ENCODE peak calls at places on chromosome 22, in nine cellular contexts. One of them, this sample, is unnamed. For H3K9me3, the result is how much of the 10 kb centered on the place peaks cover.

GRCh38 chr22:17871726-17872458 is 97.6 kb upstream of the BID start:
- DNase-seq in endodermal cell: no peak
- DNase-seq in sigmoid colon: no peak
- DNase-seq in HepG2: no peak
- DNase-seq in transverse colon: no peak
- DNase-seq in left ventricle myocardium inferior: peak
- DNase-seq in lower lobe of right lung: no peak
- DNase-seq in H1: no peak
- DNase-seq in Caco-2: no peak
- DNase-seq in this sample: no peak

GRCh38 chr22:30041475-30041874 is 38.8 kb upstream of the HORMAD2 start:
- DNase-seq in endodermal cell: peak
- DNase-seq in sigmoid colon: no peak
- DNase-seq in HepG2: no peak
- DNase-seq in transverse colon: no peak
- DNase-seq in left ventricle myocardium inferior: no peak
- DNase-seq in lower lobe of right lung: no peak
- DNase-seq in H1: no peak
- DNase-seq in Caco-2: no peak
- DNase-seq in this sample: no peak

GRCh38 chr22:37972527-37972926 is 11.8 kb downstream of the SOX10 start:
- DNase-seq in endodermal cell: no peak
- DNase-seq in sigmoid colon: no peak
- DNase-seq in HepG2: no peak
- DNase-seq in transverse colon: no peak
- DNase-seq in left ventricle myocardium inferior: no peak
- DNase-seq in lower lobe of right lung: no peak
- DNase-seq in H1: no peak
- DNase-seq in Caco-2: no peak
- DNase-seq in this sample: no peak

GRCh38 chr22:44683237-44683636 is 18.8 kb upstream of the PRR5 start:
- DNase-seq in endodermal cell: no peak
- DNase-seq in sigmoid colon: no peak
- DNase-seq in HepG2: no peak
- DNase-seq in transverse colon: no peak
- DNase-seq in left ventricle myocardium inferior: no peak
- DNase-seq in lower lobe of right lung: no peak
- DNase-seq in H1: no peak
- DNase-seq in Caco-2: no peak
- DNase-seq in this sample: no peak

GRCh38 chr22:37391702-37392101 is 35.6 kb downstream of the ELFN2 start:
- DNase-seq in endodermal cell: no peak
- DNase-seq in sigmoid colon: no peak
- DNase-seq in HepG2: no peak
- DNase-seq in transverse colon: no peak
- DNase-seq in left ventricle myocardium inferior: no peak
- DNase-seq in lower lobe of right lung: no peak
- DNase-seq in H1: no peak
- DNase-seq in Caco-2: no peak
- DNase-seq in this sample: no peak

GRCh38 chr22:17957683-17958082 is 66.7 kb downstream of the MICAL3 start:
- DNase-seq in endodermal cell: no peak
- DNase-seq in sigmoid colon: peak
- DNase-seq in HepG2: no peak
- DNase-seq in transverse colon: no peak
- DNase-seq in left ventricle myocardium inferior: no peak
- DNase-seq in lower lobe of right lung: no peak
- DNase-seq in H1: no peak
- DNase-seq in Caco-2: no peak
- DNase-seq in this sample: no peak

GRCh38 chr22:44642096-44642644 is 59.8 kb upstream of the PRR5 start:
- DNase-seq in endodermal cell: no peak
- DNase-seq in sigmoid colon: no peak
- DNase-seq in HepG2: no peak
- DNase-seq in transverse colon: no peak
- DNase-seq in left ventricle myocardium inferior: no peak
- DNase-seq in lower lobe of right lung: peak
- DNase-seq in H1: no peak
- DNase-seq in Caco-2: no peak
- DNase-seq in this sample: no peak

GRCh38 chr22:36911887-36912661 is 1.4 kb upstream of the CSF2RB start:
- DNase-seq in endodermal cell: peak
- DNase-seq in sigmoid colon: no peak
- DNase-seq in HepG2: no peak
- DNase-seq in transverse colon: no peak
- DNase-seq in left ventricle myocardium inferior: no peak
- DNase-seq in lower lobe of right lung: no peak
- DNase-seq in H1: no peak
- DNase-seq in Caco-2: no peak
- DNase-seq in this sample: no peak

GRCh38 chr22:21974058-21974649 is 8.4 kb downstream of the TOP3B start:
- DNase-seq in endodermal cell: no peak
- DNase-seq in sigmoid colon: no peak
- DNase-seq in HepG2: no peak
- DNase-seq in transverse colon: no peak
- DNase-seq in left ventricle myocardium inferior: no peak
- DNase-seq in lower lobe of right lung: peak
- DNase-seq in H1: no peak
- DNase-seq in Caco-2: no peak
- DNase-seq in this sample: no peak

GRCh38 chr22:45233386-45233785 is 7.3 kb downstream of the KIAA0930 start:
- DNase-seq in endodermal cell: no peak
- DNase-seq in sigmoid colon: no peak
- DNase-seq in HepG2: no peak
- DNase-seq in transverse colon: no peak
- DNase-seq in left ventricle myocardium inferior: no peak
- DNase-seq in lower lobe of right lung: no peak
- DNase-seq in H1: no peak
- DNase-seq in Caco-2: no peak
- DNase-seq in this sample: no peak

GRCh38 chr22:22076937-22077703 is 94.5 kb upstream of the TOP3B start:
- DNase-seq in endodermal cell: no peak
- DNase-seq in sigmoid colon: no peak
- DNase-seq in HepG2: no peak
- DNase-seq in transverse colon: no peak
- DNase-seq in left ventricle myocardium inferior: no peak
- DNase-seq in lower lobe of right lung: no peak
- DNase-seq in H1: no peak
- DNase-seq in Caco-2: no peak
- DNase-seq in this sample: no peak

GRCh38 chr22:41517172-41518047 is 26.9 kb downstream of the POLR3H start:
- DNase-seq in endodermal cell: peak
- DNase-seq in sigmoid colon: peak
- DNase-seq in HepG2: peak
- DNase-seq in transverse colon: peak
- DNase-seq in left ventricle myocardium inferior: peak
- DNase-seq in lower lobe of right lung: no peak
- DNase-seq in H1: peak
- DNase-seq in Caco-2: peak
- DNase-seq in this sample: peak

GRCh38 chr22:20777420-20778177 is 3.7 kb downstream of the SERPIND1 start:
- DNase-seq in endodermal cell: no peak
- DNase-seq in sigmoid colon: no peak
- DNase-seq in HepG2: peak
- DNase-seq in transverse colon: peak
- DNase-seq in left ventricle myocardium inferior: no peak
- DNase-seq in lower lobe of right lung: no peak
- DNase-seq in H1: no peak
- DNase-seq in Caco-2: peak
- DNase-seq in this sample: no peak

GRCh38 chr22:43424865-43425630 is 13.2 kb downstream of the MPPED1 start:
- DNase-seq in endodermal cell: no peak
- DNase-seq in sigmoid colon: no peak
- DNase-seq in HepG2: no peak
- DNase-seq in transverse colon: no peak
- DNase-seq in left ventricle myocardium inferior: no peak
- DNase-seq in lower lobe of right lung: peak
- DNase-seq in H1: no peak
- DNase-seq in Caco-2: no peak
- DNase-seq in this sample: no peak

GRCh38 chr22:44540756-44541670 is 43.0 kb upstream of the RTL6 start:
- DNase-seq in endodermal cell: no peak
- DNase-seq in sigmoid colon: peak
- DNase-seq in HepG2: no peak
- DNase-seq in transverse colon: no peak
- DNase-seq in left ventricle myocardium inferior: no peak
- DNase-seq in lower lobe of right lung: no peak
- DNase-seq in H1: no peak
- DNase-seq in Caco-2: no peak
- DNase-seq in this sample: no peak

DNA sequence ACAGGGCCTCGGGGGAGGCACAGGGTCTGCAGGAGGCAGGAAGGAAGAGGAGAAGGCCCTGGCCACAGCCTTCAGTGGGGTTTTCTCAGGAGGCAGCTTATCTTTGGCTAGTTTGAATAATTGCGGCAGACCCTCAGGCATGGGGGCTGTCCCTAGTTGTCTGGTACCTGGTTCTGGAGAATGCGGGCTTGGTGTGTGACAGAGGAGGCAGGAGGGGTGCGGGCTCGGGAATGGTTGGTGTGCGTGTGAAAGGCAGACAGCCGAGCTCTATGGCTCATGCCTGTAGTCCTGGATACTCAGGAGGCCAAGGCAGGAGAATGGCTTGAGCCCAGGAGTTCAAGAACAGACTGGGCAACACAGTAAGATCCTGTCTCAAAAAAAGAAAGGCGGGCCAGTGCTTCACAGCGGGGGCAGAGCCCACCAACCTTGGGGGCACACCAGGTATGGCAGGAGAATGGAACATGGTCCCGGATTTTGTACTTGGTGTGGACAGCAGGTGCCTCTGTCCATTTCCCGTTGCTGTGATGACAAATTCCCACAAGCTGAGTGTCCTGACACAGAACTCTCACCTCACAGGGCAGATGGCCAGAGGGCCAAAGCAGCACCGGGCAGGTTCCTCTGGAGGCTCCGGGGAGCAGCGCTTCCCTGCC is 640.6 kb downstream of the TBC1D22A start:
- DNase-seq in endodermal cell: no peak
- DNase-seq in sigmoid colon: no peak
- DNase-seq in HepG2: no peak
- DNase-seq in transverse colon: no peak
- DNase-seq in left ventricle myocardium inferior: no peak
- DNase-seq in lower lobe of right lung: no peak
- DNase-seq in H1: no peak
- DNase-seq in Caco-2: peak
- DNase-seq in this sample: no peak
- H3K9me3 ChIP-seq in endodermal cell: under half
- H3K9me3 ChIP-seq in sigmoid colon: under half
- H3K9me3 ChIP-seq in HepG2: under half
- H3K9me3 ChIP-seq in transverse colon: under half
- H3K9me3 ChIP-seq in left ventricle myocardium inferior: under half
- H3K9me3 ChIP-seq in lower lobe of right lung: under half
- H3K9me3 ChIP-seq in H1: half or more
- H3K9me3 ChIP-seq in Caco-2: under half
- H3K9me3 ChIP-seq in this sample: under half

GRCh38 chr22:24191381-24191841 is 10.1 kb downstream of the SUSD2 start:
- DNase-seq in endodermal cell: no peak
- DNase-seq in sigmoid colon: no peak
- DNase-seq in HepG2: no peak
- DNase-seq in transverse colon: no peak
- DNase-seq in left ventricle myocardium inferior: no peak
- DNase-seq in lower lobe of right lung: no peak
- DNase-seq in H1: peak
- DNase-seq in Caco-2: no peak
- DNase-seq in this sample: no peak
- TF ChIP-seq CTCF in endodermal cell: peak
- TF ChIP-seq CTCF in sigmoid colon: no peak
- TF ChIP-seq CTCF in HepG2: no peak
- TF ChIP-seq CTCF in transverse colon: no peak
- TF ChIP-seq CTCF in left ventricle myocardium inferior: no peak
- TF ChIP-seq CTCF in lower lobe of right lung: no peak
- TF ChIP-seq CTCF in H1: no peak
- TF ChIP-seq CTCF in Caco-2: no peak
- TF ChIP-seq CTCF in this sample: peak

GRCh38 chr22:31122532-31123291 is at the start of gene INPP5J:
- DNase-seq in endodermal cell: peak
- DNase-seq in sigmoid colon: peak
- DNase-seq in HepG2: peak
- DNase-seq in transverse colon: peak
- DNase-seq in left ventricle myocardium inferior: peak
- DNase-seq in lower lobe of right lung: peak
- DNase-seq in H1: no peak
- DNase-seq in Caco-2: no peak
- DNase-seq in this sample: no peak

GRCh38 chr22:31124290-31124689 is 1.5 kb downstream of the INPP5J start:
- DNase-seq in endodermal cell: peak
- DNase-seq in sigmoid colon: no peak
- DNase-seq in HepG2: no peak
- DNase-seq in transverse colon: no peak
- DNase-seq in left ventricle myocardium inferior: no peak
- DNase-seq in lower lobe of right lung: no peak
- DNase-seq in H1: no peak
- DNase-seq in Caco-2: no peak
- DNase-seq in this sample: no peak

GRCh38 chr22:31124811-31125465 is 2.2 kb downstream of the INPP5J start:
- DNase-seq in endodermal cell: peak
- DNase-seq in sigmoid colon: no peak
- DNase-seq in HepG2: no peak
- DNase-seq in transverse colon: no peak
- DNase-seq in left ventricle myocardium inferior: no peak
- DNase-seq in lower lobe of right lung: no peak
- DNase-seq in H1: no peak
- DNase-seq in Caco-2: no peak
- DNase-seq in this sample: no peak

GRCh38 chr22:31122196-31122531 is 602 bp upstream of the INPP5J start:
- DNase-seq in endodermal cell: no peak
- DNase-seq in sigmoid colon: no peak
- DNase-seq in HepG2: no peak
- DNase-seq in transverse colon: no peak
- DNase-seq in left ventricle myocardium inferior: no peak
- DNase-seq in lower lobe of right lung: no peak
- DNase-seq in H1: no peak
- DNase-seq in Caco-2: no peak
- DNase-seq in this sample: no peak

DNA sequence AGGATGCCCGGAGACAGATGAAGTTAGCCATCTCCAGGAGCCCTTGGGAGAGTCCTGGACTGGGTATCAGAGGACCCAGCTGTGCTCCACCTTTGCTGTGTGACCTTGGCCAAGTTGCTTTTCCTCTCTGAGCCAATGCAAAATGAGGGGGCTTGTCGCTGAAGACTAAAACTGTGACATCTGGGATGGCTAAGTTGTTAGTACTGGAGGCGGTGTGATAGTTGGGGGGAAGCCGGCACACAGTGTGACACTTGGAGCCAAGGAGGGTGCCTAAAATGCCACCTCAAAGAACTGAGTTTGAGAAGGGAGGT is 481 bp downstream of the INPP5J start:
- DNase-seq in endodermal cell: no peak
- DNase-seq in sigmoid colon: no peak
- DNase-seq in HepG2: no peak
- DNase-seq in transverse colon: no peak
- DNase-seq in left ventricle myocardium inferior: no peak
- DNase-seq in lower lobe of right lung: no peak
- DNase-seq in H1: no peak
- DNase-seq in Caco-2: no peak
- DNase-seq in this sample: no peak
- H3K4me3 ChIP-seq in endodermal cell: peak
- H3K4me3 ChIP-seq in sigmoid colon: peak
- H3K4me3 ChIP-seq in HepG2: peak
- H3K4me3 ChIP-seq in transverse colon: peak
- H3K4me3 ChIP-seq in left ventricle myocardium inferior: peak
- H3K4me3 ChIP-seq in lower lobe of right lung: peak
- H3K4me3 ChIP-seq in H1: peak
- H3K4me3 ChIP-seq in Caco-2: peak
- H3K4me3 ChIP-seq in this sample: peak

GRCh38 chr22:49565516-49565855 is 262.2 kb downstream of the BRD1 start:
- DNase-seq in endodermal cell: peak
- DNase-seq in sigmoid colon: peak
- DNase-seq in HepG2: no peak
- DNase-seq in transverse colon: no peak
- DNase-seq in left ventricle myocardium inferior: no peak
- DNase-seq in lower lobe of right lung: no peak
- DNase-seq in H1: no peak
- DNase-seq in Caco-2: peak
- DNase-seq in this sample: no peak
- H3K9me3 ChIP-seq in endodermal cell: under half
- H3K9me3 ChIP-seq in sigmoid colon: under half
- H3K9me3 ChIP-seq in HepG2: under half
- H3K9me3 ChIP-seq in transverse colon: under half
- H3K9me3 ChIP-seq in left ventricle myocardium inferior: under half
- H3K9me3 ChIP-seq in lower lobe of right lung: under half
- H3K9me3 ChIP-seq in H1: under half
- H3K9me3 ChIP-seq in Caco-2: under half
- H3K9me3 ChIP-seq in this sample: under half

This sample was measured in thoracic aorta.